ENCODE peak calls at places on chromosomes 7 and 10, in ten cellular contexts. E, J, A, T, F, V, L, G, M and Q are unnamed samples.

GRCh38 chr7:111765936-111766643 is 203.8 kb upstream of the IMMP2L start:
- DNase-seq in E (no peak), J (no peak), A (no peak), T (no peak), F (no peak), V (peak; percentile 76), L (no peak), G (no peak), M (no peak), Q (no peak)

GRCh38 chr10:35246770-35247343 is 89.5 kb upstream of the CCNY start:
- DNase-seq in E (no peak), J (no peak), A (no peak), T (no peak), F (no peak), V (no peak), L (no peak), G (no peak), M (no peak), Q (no peak)

GRCh38 chr10:62779487-62780248 is 24.9 kb upstream of the ADO start:
- DNase-seq in E (no peak), J (no peak), A (no peak), T (no peak), F (peak; percentile 81), V (no peak), L (no peak), G (no peak), M (peak; percentile 16), Q (no peak)

GRCh38 chr7:116025098-116025809 is 5.3 kb downstream of the TFEC start:
- DNase-seq in E (no peak), J (no peak), A (no peak), T (no peak), F (no peak), V (peak; percentile 8), L (no peak), G (no peak), M (peak; percentile 6), Q (no peak)

GRCh38 chr10:30821269-30821993 is 191.9 kb upstream of the LYZL2 start:
- DNase-seq in E (no peak), J (no peak), A (no peak), T (no peak), F (no peak), V (no peak), L (no peak), G (no peak), M (peak; percentile 38), Q (no peak)

GRCh38 chr7:38382627-38383026 is 109.2 kb upstream of the TARP start:
- DNase-seq in E (no peak), J (no peak), A (peak; percentile 38), T (no peak), F (no peak), V (peak; percentile 29), L (no peak), G (no peak), M (peak; percentile 85), Q (no peak)

GRCh38 chr7:2522780-2523433 is 3.3 kb downstream of the LFNG start:
- DNase-seq in E (no peak), J (no peak), A (peak; percentile 38), T (peak; percentile 58), F (no peak), V (peak; percentile 54), L (peak; percentile 56), G (peak; percentile 87), M (peak; percentile 89), Q (no peak)

GRCh38 chr10:12129222-12130111 is at the start of gene SEC61A2:
- DNase-seq in E (peak; percentile 98), J (peak; percentile 71), A (peak; percentile 95), T (peak; percentile 90), F (peak; percentile 100), V (peak; percentile 85), L (peak; percentile 73), G (peak; percentile 97), M (peak; percentile 77), Q (peak; percentile 93)

GRCh38 chr7:134029743-134030142 is 97.4 kb upstream of the LRGUK start:
- DNase-seq in E (no peak), J (no peak), A (no peak), T (no peak), F (no peak), V (no peak), L (no peak), G (no peak), M (no peak), Q (no peak)

GRCh38 chr10:87661861-87662785 is 2.4 kb downstream of the PAPSS2 start:
- DNase-seq in E (no peak), J (no peak), A (no peak), T (peak; percentile 38), F (no peak), V (peak; percentile 40), L (no peak), G (no peak), M (no peak), Q (no peak)

DNA sequence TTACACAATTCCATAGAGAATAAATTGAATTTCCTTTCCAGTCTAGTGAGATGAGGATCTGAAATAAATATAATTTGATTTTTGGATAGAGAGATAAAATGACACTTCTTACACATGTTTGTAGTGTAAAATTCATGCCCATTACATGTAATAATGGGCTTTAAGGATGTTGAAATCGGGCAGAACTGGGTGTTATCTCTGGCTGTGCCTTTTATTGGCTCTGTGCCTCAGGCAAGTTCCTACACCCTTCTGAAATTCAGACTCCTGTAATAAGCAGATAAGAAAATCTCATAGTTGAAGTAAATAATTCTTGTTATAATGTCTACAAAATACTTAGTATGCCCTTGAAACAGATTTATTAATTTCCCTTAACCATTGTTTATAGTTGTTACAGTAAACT is 125.6 kb downstream of the SEMA3A start:
- DNase-seq in E (no peak), J (no peak), A (no peak), T (no peak), F (no peak), V (no peak), L (no peak), G (no peak), M (no peak), Q (no peak)
- TF ChIP-seq CTCF in E (no peak), J (no peak), A (no peak), T (no peak), F (no peak), V (no peak), L (no peak), G (no peak), M (no peak), Q (no peak)

GRCh38 chr10:22473459-22473858 is 128.2 kb downstream of the SPAG6 start:
- DNase-seq in E (no peak), J (no peak), A (no peak), T (no peak), F (no peak), V (no peak), L (no peak), G (no peak), M (peak; percentile 22), Q (no peak)

GRCh38 chr10:22475527-22475856 is 130.2 kb downstream of the SPAG6 start:
- DNase-seq in E (no peak), J (no peak), A (no peak), T (no peak), F (no peak), V (no peak), L (no peak), G (no peak), M (no peak), Q (no peak)

GRCh38 chr10:22476601-22477364 is 131.5 kb downstream of the SPAG6 start:
- DNase-seq in E (no peak), J (no peak), A (no peak), T (no peak), F (no peak), V (no peak), L (no peak), G (no peak), M (no peak), Q (no peak)

GRCh38 chr10:22477365-22478287 is 132.3 kb downstream of the SPAG6 start:
- DNase-seq in E (no peak), J (no peak), A (no peak), T (no peak), F (no peak), V (no peak), L (no peak), G (no peak), M (no peak), Q (no peak)

GRCh38 chr10:22475857-22476600 is 130.7 kb downstream of the SPAG6 start:
- DNase-seq in E (no peak), J (no peak), A (peak; percentile 60), T (peak; percentile 7), F (no peak), V (no peak), L (no peak), G (no peak), M (no peak), Q (no peak)
- H3K4me3 ChIP-seq in E (peak overlapping the region; percentile 12), J (peak overlapping the region; percentile 55), A (peak overlapping the region; percentile 35), T (peak overlapping the region; percentile 50), F (peak overlapping the region; percentile 48), V (peak overlapping the region; percentile 28), L (no peak overlapping the region), G (peak overlapping the region; percentile 29), M (no peak overlapping the region), Q (peak overlapping the region; percentile 70)

GRCh38 chr7:80661729-80662128 is 23.3 kb downstream of the CD36 start:
- DNase-seq in E (no peak), J (no peak), A (no peak), T (peak; percentile 13), F (no peak), V (no peak), L (no peak), G (no peak), M (no peak), Q (no peak)
- TF ChIP-seq CTCF in E (no peak), J (no peak), A (no peak), T (peak; percentile 13), F (no peak), V (peak; percentile 28), L (peak; percentile 43), G (no peak), M (peak; percentile 17), Q (no peak)

GRCh38 chr7:128115326-128115820 is 84.1 kb upstream of the LRRC4 start:
- DNase-seq in E (no peak), J (no peak), A (no peak), T (no peak), F (no peak), V (no peak), L (no peak), G (no peak), M (no peak), Q (peak; percentile 62)

GRCh38 chr7:128112781-128113221 is 81.6 kb upstream of the LRRC4 start:
- DNase-seq in E (no peak), J (no peak), A (no peak), T (no peak), F (peak; percentile 79), V (no peak), L (no peak), G (no peak), M (no peak), Q (peak; percentile 57)

GRCh38 chr7:128114806-128115205 is 83.6 kb upstream of the LRRC4 start:
- DNase-seq in E (no peak), J (no peak), A (no peak), T (no peak), F (no peak), V (no peak), L (no peak), G (no peak), M (no peak), Q (peak; percentile 29)

GRCh38 chr7:128112018-128112780 is 81.0 kb upstream of the LRRC4 start:
- DNase-seq in E (no peak), J (no peak), A (no peak), T (no peak), F (peak; percentile 83), V (no peak), L (no peak), G (no peak), M (no peak), Q (peak; percentile 52)

DNA sequence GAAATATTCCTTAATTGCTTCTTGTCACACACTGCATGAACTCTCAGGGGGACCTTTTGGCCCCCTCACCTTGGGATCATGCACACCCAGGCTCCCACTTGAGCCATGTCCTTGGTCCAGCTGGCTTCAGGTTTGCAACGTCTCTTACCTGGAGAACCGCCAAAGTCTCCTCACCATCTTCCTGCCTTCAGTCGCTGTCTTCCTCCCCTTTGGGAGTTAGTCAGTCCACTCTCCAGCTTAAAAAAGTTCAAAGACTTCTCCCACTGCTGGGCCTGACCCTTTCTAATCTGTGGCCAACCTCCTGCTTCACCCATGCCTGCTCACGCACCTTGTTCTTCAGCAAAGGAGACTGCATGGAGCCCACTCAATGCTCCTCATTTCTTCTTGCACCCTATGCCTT is 82.6 kb upstream of the LRRC4 start:
- DNase-seq in E (no peak), J (no peak), A (no peak), T (no peak), F (peak; percentile 30), V (no peak), L (no peak), G (no peak), M (no peak), Q (peak; percentile 54)
- H3K4me3 ChIP-seq in E (no peak overlapping the region), J (no peak overlapping the region), A (no peak overlapping the region), T (no peak overlapping the region), F (no peak overlapping the region), V (no peak overlapping the region), L (no peak overlapping the region), G (no peak overlapping the region), M (no peak overlapping the region), Q (no peak overlapping the region)